ENCODE peak calls at places on chromosomes 6 and 20, in nine cellular contexts. L is occipital lobe; A is T-helper 1 cell; S is uterus; P is choroid plexus epithelial cell; T is transverse colon; E is amniotic stem cell; N is HTR-8/SVneo; V is effector CD4-positive, alpha-beta T cell. G is an unnamed sample.
A peak's percentile ranks its signal among the peaks of the same experiment; 100 is the strongest.

GRCh38 chr20:25294459-25295385 is 46.8 kb downstream of the PYGB start:
- DNase-seq in L (peak; percentile 30), A (peak; percentile 30), S (peak; percentile 47), P (peak; percentile 68), T (peak; percentile 52), E (no peak), N (peak; percentile 76), V (peak; percentile 39), G (no peak)

GRCh38 chr20:19828233-19828632 is 70.2 kb downstream of the RIN2 start:
- DNase-seq in L (no peak), A (no peak), S (no peak), P (peak; percentile 64), T (no peak), E (no peak), N (peak; percentile 65), V (no peak), G (peak; percentile 96)

GRCh38 chr20:3687655-3688054 is 5.8 kb upstream of the ADAM33 start:
- DNase-seq in L (no peak), A (no peak), S (peak; percentile 77), P (peak; percentile 77), T (no peak), E (peak; percentile 12), N (peak; percentile 61), V (no peak), G (peak; percentile 58)

GRCh38 chr6:28803337-28803709 is 120.5 kb downstream of the TRIM27 start:
- DNase-seq in L (no peak), A (no peak), S (no peak), P (no peak), T (no peak), E (no peak), N (no peak), V (no peak), G (no peak)

GRCh38 chr6:32703347-32703746 is 36.9 kb upstream of the HLA-DQB1 start:
- DNase-seq in L (no peak), A (no peak), S (no peak), P (no peak), T (no peak), E (no peak), N (no peak), V (no peak), G (no peak)

GRCh38 chr6:7636151-7636550 is 46.2 kb downstream of the SNRNP48 start:
- DNase-seq in L (no peak), A (no peak), S (no peak), P (peak; percentile 72), T (no peak), E (no peak), N (no peak), V (no peak), G (no peak)

GRCh38 chr6:124470803-124471202 is 491.4 kb upstream of the RNF217 start:
- DNase-seq in L (no peak), A (no peak), S (no peak), P (no peak), T (no peak), E (no peak), N (no peak), V (no peak), G (no peak)

GRCh38 chr20:44594730-44595129 is 12.4 kb downstream of the PKIG start:
- DNase-seq in L (no peak), A (no peak), S (no peak), P (peak; percentile 75), T (no peak), E (no peak), N (peak; percentile 66), V (no peak), G (peak; percentile 48)

GRCh38 chr6:100573169-100573568 is 108.4 kb upstream of the SIM1 start:
- DNase-seq in L (no peak), A (no peak), S (no peak), P (peak; percentile 75), T (no peak), E (peak; percentile 1), N (peak; percentile 18), V (no peak), G (peak; percentile 41)

GRCh38 chr20:47351643-47352331 is 4.7 kb downstream of the ZMYND8 start:
- DNase-seq in L (no peak), A (no peak), S (no peak), P (no peak), T (no peak), E (no peak), N (no peak), V (no peak), G (no peak)

GRCh38 chr20:33788351-33789049 is 22.6 kb upstream of the CHMP4B start:
- DNase-seq in L (no peak), A (no peak), S (no peak), P (no peak), T (peak; percentile 60), E (no peak), N (no peak), V (no peak), G (no peak)

GRCh38 chr6:178119-178518 is 114.2 kb upstream of the DUSP22 start:
- DNase-seq in L (no peak), A (no peak), S (no peak), P (no peak), T (no peak), E (no peak), N (no peak), V (no peak), G (no peak)

GRCh38 chr6:113909224-113909856 is 52.2 kb downstream of the MARCKS start:
- DNase-seq in L (no peak), A (no peak), S (no peak), P (peak; percentile 80), T (no peak), E (peak; percentile 78), N (peak; percentile 63), V (peak; percentile 6), G (peak; percentile 37)

GRCh38 chr6:100968934-100969333 is 87.8 kb upstream of the ASCC3 start:
- DNase-seq in L (no peak), A (no peak), S (no peak), P (no peak), T (no peak), E (no peak), N (no peak), V (no peak), G (no peak)

GRCh38 chr6:43897571-43898302 is 127.7 kb downstream of the VEGFA start:
- DNase-seq in L (no peak), A (no peak), S (no peak), P (no peak), T (no peak), E (no peak), N (no peak), V (no peak), G (no peak)

GRCh38 chr6:79670789-79671188 is 39.7 kb downstream of the SH3BGRL2 start:
- DNase-seq in L (no peak), A (no peak), S (no peak), P (no peak), T (no peak), E (no peak), N (no peak), V (no peak), G (no peak)

GRCh38 chr6:129895692-129896091 is 34.6 kb upstream of the TMEM244 start:
- DNase-seq in L (no peak), A (no peak), S (no peak), P (peak; percentile 31), T (no peak), E (no peak), N (no peak), V (no peak), G (no peak)

GRCh38 chr20:32505723-32506473 is 79.2 kb downstream of the NOL4L start:
- DNase-seq in L (no peak), A (no peak), S (no peak), P (no peak), T (no peak), E (no peak), N (no peak), V (no peak), G (no peak)

GRCh38 chr6:3321042-3321441 is 62.3 kb downstream of the PSMG4 start:
- DNase-seq in L (no peak), A (no peak), S (no peak), P (no peak), T (no peak), E (no peak), N (no peak), V (no peak), G (no peak)

GRCh38 chr6:168007592-168008338 is 10.3 kb downstream of the KIF25 start:
- DNase-seq in L (no peak), A (no peak), S (no peak), P (peak; percentile 100), T (no peak), E (peak; percentile 61), N (peak; percentile 74), V (no peak), G (peak; percentile 60)

GRCh38 chr6:164148789-164149188 is 734.3 kb downstream of the QKI start:
- DNase-seq in L (no peak), A (no peak), S (no peak), P (no peak), T (no peak), E (no peak), N (no peak), V (no peak), G (no peak)

GRCh38 chr20:42219005-42219404 is 600.8 kb upstream of the CHD6 start:
- DNase-seq in L (no peak), A (no peak), S (no peak), P (no peak), T (no peak), E (no peak), N (no peak), V (no peak), G (no peak)

GRCh38 chr6:116828983-116829382 is at the start of gene GPRC6A:
- DNase-seq in L (no peak), A (no peak), S (no peak), P (no peak), T (no peak), E (no peak), N (no peak), V (no peak), G (no peak)

GRCh38 chr20:56181593-56181992 is 66.9 kb upstream of the MC3R start:
- DNase-seq in L (no peak), A (no peak), S (no peak), P (no peak), T (peak; percentile 10), E (no peak), N (no peak), V (no peak), G (no peak)

GRCh38 chr6:158608221-158608620 is 36.3 kb downstream of the DYNLT1 start:
- DNase-seq in L (no peak), A (no peak), S (no peak), P (no peak), T (no peak), E (no peak), N (no peak), V (no peak), G (no peak)

GRCh38 chr6:133501675-133502275 is 260.6 kb downstream of the EYA4 start:
- DNase-seq in L (no peak), A (no peak), S (no peak), P (peak; percentile 39), T (no peak), E (no peak), N (no peak), V (no peak), G (no peak)

G was measured in COLO829.